ENCODE peak calls at places on chromosomes 13 and 19, in ten cellular contexts. M is tibial nerve, S is cardiac fibroblast, K is heart left ventricle, W is AG04450, E is hepatocyte, F is LNCaP clone FGC, B is vagina, Z is foreskin fibroblast, T is AG09319. V is an unnamed sample.

GRCh38 chr19:4058696-4059492 is 7.8 kb downstream of the ZBTB7A start:
- DNase-seq in B (no peak), M (no peak), T (no peak), Z (no peak), S (no peak), E (no peak), F (no peak), K (peak), W (no peak), V (no peak)

GRCh38 chr19:50549059-50549926 is 18.9 kb downstream of the LRRC4B start:
- DNase-seq in B (no peak), K (no peak), T (no peak), E (no peak), F (no peak), W (no peak), S (no peak), Z (no peak), M (no peak), V (no peak)

GRCh38 chr19:49643466-49643865 is 1.5 kb downstream of the SCAF1 start:
- DNase-seq in T (no peak), W (no peak), B (no peak), E (peak), F (no peak), S (no peak), Z (no peak), M (no peak), K (no peak), V (no peak)

GRCh38 chr19:29519931-29520330 is 5.9 kb upstream of the VSTM2B start:
- DNase-seq in M (no peak), S (no peak), W (no peak), E (no peak), B (no peak), Z (no peak), K (no peak), F (no peak), T (no peak), V (no peak)

GRCh38 chr13:39684531-39685137 is 29.2 kb downstream of the COG6 start:
- DNase-seq in M (no peak), Z (peak), E (peak), S (peak), B (no peak), K (no peak), F (no peak), T (no peak), W (no peak), V (peak)

GRCh38 chr13:32168136-32168535 is 136.6 kb downstream of the FRY start:
- DNase-seq in W (no peak), Z (no peak), E (no peak), F (no peak), S (peak), M (no peak), T (no peak), B (no peak), K (no peak), V (no peak)

GRCh38 chr13:65036999-65037398 is 2193.1 kb downstream of the PCDH9 start:
- DNase-seq in T (no peak), E (no peak), M (no peak), Z (no peak), W (no peak), B (no peak), F (no peak), S (no peak), K (no peak), V (no peak)

GRCh38 chr19:54017266-54017665 is 25.8 kb downstream of the CACNG6 start:
- DNase-seq in M (no peak), W (no peak), E (no peak), T (no peak), B (no peak), K (no peak), Z (no peak), S (peak), F (no peak), V (no peak)

GRCh38 chr19:39181500-39182173 is 15.1 kb upstream of the NCCRP1 start:
- DNase-seq in Z (no peak), K (no peak), S (no peak), W (no peak), T (no peak), E (no peak), F (no peak), M (no peak), B (no peak), V (no peak)

GRCh38 chr13:101784313-101784712 is 331.8 kb downstream of the ITGBL1 start:
- DNase-seq in M (no peak), W (no peak), S (no peak), T (no peak), Z (no peak), K (no peak), F (no peak), B (no peak), E (no peak), V (no peak)
- TF ChIP-seq CTCF in M (no peak), W (no peak), S (no peak), T (no peak), Z (no peak), K (no peak), F (no peak), B (no peak), E (no peak), V (no peak)

GRCh38 chr13:72692884-72693514 is 34.4 kb downstream of the MZT1 start:
- DNase-seq in F (no peak), M (no peak), K (no peak), E (no peak), B (no peak), Z (no peak), W (no peak), T (no peak), S (no peak), V (no peak)

GRCh38 chr13:72693832-72694231 is 33.6 kb downstream of the MZT1 start:
- DNase-seq in K (no peak), E (no peak), Z (no peak), T (no peak), B (no peak), M (no peak), F (no peak), W (no peak), S (no peak), V (no peak)

GRCh38 chr13:72694314-72694713 is 33.1 kb downstream of the MZT1 start:
- DNase-seq in K (no peak), M (no peak), B (no peak), T (no peak), Z (no peak), F (no peak), S (peak), W (no peak), E (no peak), V (no peak)

GRCh38 chr13:72698164-72698563 is 29.3 kb downstream of the MZT1 start:
- DNase-seq in E (no peak), W (no peak), B (no peak), T (no peak), F (no peak), Z (no peak), M (no peak), K (no peak), S (peak), V (no peak)

GRCh38 chr13:72696590-72696989 is 30.8 kb downstream of the MZT1 start:
- DNase-seq in B (no peak), Z (no peak), F (no peak), W (no peak), T (no peak), E (no peak), K (no peak), S (peak), M (no peak), V (no peak)
- TF ChIP-seq CTCF in B (no peak), Z (peak), F (no peak), W (peak), T (peak), E (peak), K (peak), S (peak), M (no peak), V (no peak)

DNA sequence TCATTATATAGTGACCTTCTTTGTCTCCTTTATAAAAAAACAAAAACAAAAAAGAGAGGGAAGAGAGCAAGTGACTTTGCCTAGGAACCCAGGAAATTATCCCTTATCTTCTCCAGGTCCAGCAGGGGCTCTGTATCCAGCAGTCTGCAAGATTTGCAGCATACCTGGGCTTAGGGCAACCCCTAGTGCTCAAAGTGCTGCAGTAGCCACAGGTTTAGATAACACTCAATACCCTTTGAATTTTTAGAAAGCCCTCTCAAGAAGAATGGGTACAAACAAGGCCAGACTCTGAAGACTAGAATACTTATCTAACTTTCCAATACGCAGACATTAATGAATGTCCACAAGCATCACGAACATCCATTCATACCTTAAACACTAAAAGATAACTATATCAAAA is 43.2 kb downstream of the CCNA1 start:
- DNase-seq in B (no peak), E (no peak), W (no peak), K (no peak), T (no peak), F (no peak), M (no peak), Z (peak), S (peak), V (no peak)
- TF ChIP-seq CTCF in B (no peak), E (peak), W (no peak), K (no peak), T (no peak), F (peak), M (no peak), Z (no peak), S (peak), V (no peak)

GRCh38 chr19:36849701-36850645 is 703 bp upstream of the ZNF345 start:
- DNase-seq in S (peak), Z (peak), E (peak), B (no peak), T (peak), W (peak), K (peak), F (peak), M (peak), V (peak)
- TF ChIP-seq CTCF in S (no peak), Z (no peak), E (no peak), B (no peak), T (no peak), W (no peak), K (no peak), F (no peak), M (no peak), V (no peak)

V was measured in GM10248.